ENCODE peak calls at places on chromosome 20, in four cellular contexts. K, J, N and O are unnamed samples.

GRCh38 chr20:38272398-38272797 is 11.9 kb upstream of the KIAA1755 start:
- DNase-seq in K (no peak), J (no peak), N (no peak), O (no peak)

GRCh38 chr20:48829940-48830339 is 2.1 kb upstream of the PREX1 start:
- DNase-seq in K (no peak), J (no peak), N (no peak), O (no peak)

GRCh38 chr20:5877128-5877527 is 73.2 kb downstream of the TRMT6 start:
- DNase-seq in K (no peak), J (no peak), N (no peak), O (no peak)

GRCh38 chr20:19045366-19045765 is 167.1 kb upstream of the SLC24A3 start:
- DNase-seq in K (no peak), J (no peak), N (no peak), O (no peak)

GRCh38 chr20:37686762-37687477 is 6.9 kb upstream of the CTNNBL1 start:
- DNase-seq in K (no peak), J (no peak), N (no peak), O (no peak)

GRCh38 chr20:50642288-50642803 is 49.0 kb downstream of the RIPOR3 start:
- DNase-seq in K (no peak), J (no peak), N (no peak), O (peak)

GRCh38 chr20:61534346-61534745 is 282.3 kb downstream of the CDH4 start:
- DNase-seq in K (no peak), J (no peak), N (no peak), O (no peak)

GRCh38 chr20:38875170-38875993 is 50.8 kb upstream of the FAM83D start:
- DNase-seq in K (no peak), J (peak), N (no peak), O (no peak)

GRCh38 chr20:15740046-15740775 is 833.0 kb downstream of the KIF16B start:
- DNase-seq in K (no peak), J (no peak), N (no peak), O (no peak)

GRCh38 chr20:60228255-60228654 is 270.0 kb downstream of the CDH26 start:
- DNase-seq in K (no peak), J (no peak), N (no peak), O (no peak)

GRCh38 chr20:62227977-62228958 is 8.2 kb upstream of the HRH3 start:
- DNase-seq in K (no peak), J (no peak), N (no peak), O (no peak)